ENCODE peak calls at places on chromosomes 12 and 14, in eight cellular contexts. One of them, this sample, is unnamed.

GRCh38 chr14:64721391-64721791 is 17.2 kb downstream of the PLEKHG3 start:
- DNase-seq in HCT116: no peak
- DNase-seq in K562: no peak
- DNase-seq in GM23338: no peak
- DNase-seq in A549: peak
- DNase-seq in HL-60: no peak
- DNase-seq in HepG2: no peak
- DNase-seq in GM12878: no peak
- DNase-seq in this sample: no peak

GRCh38 chr14:24241829-24242443 is 487 bp downstream of the TINF2 start:
- DNase-seq in HCT116: peak
- DNase-seq in K562: peak
- DNase-seq in GM23338: peak
- DNase-seq in A549: no peak
- DNase-seq in HL-60: peak
- DNase-seq in HepG2: peak
- DNase-seq in GM12878: no peak
- DNase-seq in this sample: peak

GRCh38 chr12:49041881-49042484 is 18.6 kb downstream of the KMT2D start:
- DNase-seq in HCT116: no peak
- DNase-seq in K562: no peak
- DNase-seq in GM23338: no peak
- DNase-seq in A549: no peak
- DNase-seq in HL-60: no peak
- DNase-seq in HepG2: no peak
- DNase-seq in GM12878: no peak
- DNase-seq in this sample: no peak

GRCh38 chr14:103107455-103107854 is 12.9 kb downstream of the EXOC3L4 start:
- DNase-seq in HCT116: no peak
- DNase-seq in K562: no peak
- DNase-seq in GM23338: no peak
- DNase-seq in A549: no peak
- DNase-seq in HL-60: no peak
- DNase-seq in HepG2: no peak
- DNase-seq in GM12878: no peak
- DNase-seq in this sample: no peak

GRCh38 chr14:45253070-45253753 is at the start of gene MIS18BP1:
- DNase-seq in HCT116: peak
- DNase-seq in K562: peak
- DNase-seq in GM23338: peak
- DNase-seq in A549: peak
- DNase-seq in HL-60: peak
- DNase-seq in HepG2: peak
- DNase-seq in GM12878: peak
- DNase-seq in this sample: peak

GRCh38 chr12:48917857-48918537 is 7.3 kb downstream of the FKBP11 start:
- DNase-seq in HCT116: no peak
- DNase-seq in K562: no peak
- DNase-seq in GM23338: no peak
- DNase-seq in A549: no peak
- DNase-seq in HL-60: peak
- DNase-seq in HepG2: no peak
- DNase-seq in GM12878: no peak
- DNase-seq in this sample: no peak

GRCh38 chr12:15966426-15966825 is 55.3 kb downstream of the DERA start:
- DNase-seq in HCT116: no peak
- DNase-seq in K562: no peak
- DNase-seq in GM23338: no peak
- DNase-seq in A549: no peak
- DNase-seq in HL-60: no peak
- DNase-seq in HepG2: no peak
- DNase-seq in GM12878: no peak
- DNase-seq in this sample: no peak

GRCh38 chr12:50314629-50315312 is 31.5 kb upstream of the LIMA1 start:
- DNase-seq in HCT116: no peak
- DNase-seq in K562: peak
- DNase-seq in GM23338: peak
- DNase-seq in A549: peak
- DNase-seq in HL-60: no peak
- DNase-seq in HepG2: peak
- DNase-seq in GM12878: no peak
- DNase-seq in this sample: peak

GRCh38 chr12:26197832-26198231 is 2.5 kb downstream of the SSPN start:
- DNase-seq in HCT116: no peak
- DNase-seq in K562: no peak
- DNase-seq in GM23338: no peak
- DNase-seq in A549: no peak
- DNase-seq in HL-60: no peak
- DNase-seq in HepG2: no peak
- DNase-seq in GM12878: no peak
- DNase-seq in this sample: no peak

GRCh38 chr12:26195641-26196423 is 459 bp downstream of the SSPN start:
- DNase-seq in HCT116: no peak
- DNase-seq in K562: no peak
- DNase-seq in GM23338: peak
- DNase-seq in A549: peak
- DNase-seq in HL-60: peak
- DNase-seq in HepG2: no peak
- DNase-seq in GM12878: no peak
- DNase-seq in this sample: peak

GRCh38 chr12:26198742-26199141 is 3.4 kb downstream of the SSPN start:
- DNase-seq in HCT116: no peak
- DNase-seq in K562: no peak
- DNase-seq in GM23338: no peak
- DNase-seq in A549: no peak
- DNase-seq in HL-60: no peak
- DNase-seq in HepG2: no peak
- DNase-seq in GM12878: no peak
- DNase-seq in this sample: no peak

GRCh38 chr12:26195250-26195640 is at the start of gene SSPN:
- DNase-seq in HCT116: no peak
- DNase-seq in K562: no peak
- DNase-seq in GM23338: peak
- DNase-seq in A549: peak
- DNase-seq in HL-60: no peak
- DNase-seq in HepG2: no peak
- DNase-seq in GM12878: no peak
- DNase-seq in this sample: peak

DNA sequence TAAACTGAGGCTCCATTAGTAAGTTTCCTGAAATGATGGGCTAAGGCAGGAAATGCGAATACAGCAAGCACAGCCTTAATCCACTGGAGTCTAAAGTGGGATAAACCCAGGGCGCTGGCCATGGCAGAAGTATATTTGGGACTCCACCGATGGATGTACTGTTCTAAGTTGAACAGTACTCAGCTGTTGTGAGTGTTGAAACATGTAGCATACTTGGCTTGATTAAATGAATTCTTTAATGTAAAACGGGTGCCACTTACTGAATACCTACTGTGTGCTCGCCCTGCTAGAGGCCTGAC is 1.0 kb downstream of the SSPN start:
- DNase-seq in HCT116: no peak
- DNase-seq in K562: no peak
- DNase-seq in GM23338: no peak
- DNase-seq in A549: no peak
- DNase-seq in HL-60: no peak
- DNase-seq in HepG2: no peak
- DNase-seq in GM12878: no peak
- DNase-seq in this sample: no peak
- H3K4me3 ChIP-seq in HCT116: no peak
- H3K4me3 ChIP-seq in K562: no peak
- H3K4me3 ChIP-seq in GM23338: peak
- H3K4me3 ChIP-seq in A549: peak
- H3K4me3 ChIP-seq in HL-60: no peak
- H3K4me3 ChIP-seq in HepG2: no peak
- H3K4me3 ChIP-seq in GM12878: peak
- H3K4me3 ChIP-seq in this sample: peak

DNA sequence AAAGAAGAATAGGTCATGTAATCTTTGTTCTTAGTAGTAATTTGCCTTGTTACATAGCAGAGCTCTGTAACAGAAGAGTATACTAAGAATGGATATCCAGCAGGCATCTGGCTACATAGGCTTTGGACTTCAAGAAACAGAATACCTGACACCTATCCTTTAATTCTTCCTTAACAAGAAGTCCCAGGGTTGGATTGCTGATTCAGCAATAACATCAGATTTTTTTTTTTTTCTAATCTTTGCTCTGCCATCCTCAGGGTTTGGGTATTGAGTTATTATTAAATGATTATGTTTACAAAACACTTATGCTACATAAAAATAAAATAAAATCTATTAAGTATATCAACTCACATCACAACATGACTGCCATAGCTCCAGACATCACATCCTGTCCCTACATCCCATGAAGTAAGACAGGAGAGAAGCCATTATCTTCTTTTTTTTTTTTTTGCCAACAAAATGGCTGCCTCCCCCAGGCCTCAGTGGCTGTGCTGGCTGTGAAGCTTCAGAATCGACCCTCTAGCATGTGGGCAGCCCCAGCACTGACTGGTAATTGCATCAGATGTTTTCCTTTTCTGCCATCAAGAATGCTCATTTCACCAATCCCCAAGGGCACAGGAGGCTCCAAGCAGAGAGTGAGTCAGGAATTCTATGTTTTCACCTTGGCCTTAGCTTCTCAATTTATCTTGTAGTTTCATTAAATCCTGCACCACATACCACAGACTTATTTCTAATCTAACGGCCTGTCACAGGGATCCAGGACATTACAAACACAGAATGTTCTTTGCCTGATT is 186.2 kb downstream of the DICER1 start:
- DNase-seq in HCT116: no peak
- DNase-seq in K562: no peak
- DNase-seq in GM23338: no peak
- DNase-seq in A549: no peak
- DNase-seq in HL-60: no peak
- DNase-seq in HepG2: no peak
- DNase-seq in GM12878: no peak
- DNase-seq in this sample: no peak
- TF ChIP-seq REST in HCT116: no peak
- TF ChIP-seq REST in K562: no peak
- TF ChIP-seq REST in GM23338: no peak
- TF ChIP-seq REST in A549: no peak
- TF ChIP-seq REST in HL-60: no peak
- TF ChIP-seq REST in HepG2: no peak
- TF ChIP-seq REST in GM12878: no peak
- TF ChIP-seq REST in this sample: no peak

GRCh38 chr12:101671839-101672238 is 25.6 kb upstream of the CHPT1 start:
- DNase-seq in HCT116: no peak
- DNase-seq in K562: no peak
- DNase-seq in GM23338: no peak
- DNase-seq in A549: no peak
- DNase-seq in HL-60: peak
- DNase-seq in HepG2: no peak
- DNase-seq in GM12878: no peak
- DNase-seq in this sample: no peak

GRCh38 chr12:101667591-101667990 is 29.8 kb upstream of the CHPT1 start:
- DNase-seq in HCT116: no peak
- DNase-seq in K562: no peak
- DNase-seq in GM23338: no peak
- DNase-seq in A549: no peak
- DNase-seq in HL-60: no peak
- DNase-seq in HepG2: no peak
- DNase-seq in GM12878: no peak
- DNase-seq in this sample: no peak

GRCh38 chr12:101675555-101675954 is 21.9 kb upstream of the CHPT1 start:
- DNase-seq in HCT116: no peak
- DNase-seq in K562: no peak
- DNase-seq in GM23338: no peak
- DNase-seq in A549: no peak
- DNase-seq in HL-60: no peak
- DNase-seq in HepG2: peak
- DNase-seq in GM12878: no peak
- DNase-seq in this sample: no peak

GRCh38 chr12:101670007-101670671 is 27.3 kb upstream of the CHPT1 start:
- DNase-seq in HCT116: peak
- DNase-seq in K562: peak
- DNase-seq in GM23338: peak
- DNase-seq in A549: peak
- DNase-seq in HL-60: peak
- DNase-seq in HepG2: peak
- DNase-seq in GM12878: no peak
- DNase-seq in this sample: no peak

DNA sequence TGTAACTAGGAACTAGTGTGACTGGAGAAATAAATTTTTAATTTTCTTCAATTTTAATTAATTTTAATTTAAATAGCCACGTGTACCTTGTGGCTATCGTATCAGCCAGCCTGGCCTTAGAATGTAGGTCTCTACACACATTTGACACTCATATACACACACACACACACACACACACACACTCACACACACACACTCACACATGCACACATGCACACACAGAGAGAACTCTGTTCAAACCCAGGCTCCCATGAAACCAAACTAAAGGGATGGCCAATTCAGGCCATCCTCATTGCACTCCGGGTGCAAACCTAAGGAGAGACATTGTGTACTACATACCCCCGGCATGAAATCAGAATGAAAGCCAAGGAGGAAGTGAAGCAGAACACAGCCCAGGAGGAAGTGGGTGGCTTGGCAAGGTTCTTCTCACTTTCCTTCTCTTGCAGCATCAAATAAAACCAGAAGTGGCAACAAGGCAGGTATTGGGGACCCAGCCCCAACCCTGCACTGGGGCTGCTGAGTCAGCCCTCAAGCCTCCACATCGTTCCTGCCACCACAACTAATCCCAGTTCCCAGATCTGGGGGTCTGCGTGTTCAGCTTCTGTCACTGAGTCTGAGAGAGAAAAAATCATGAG is 26.2 kb upstream of the CHPT1 start:
- DNase-seq in HCT116: no peak
- DNase-seq in K562: no peak
- DNase-seq in GM23338: no peak
- DNase-seq in A549: no peak
- DNase-seq in HL-60: peak
- DNase-seq in HepG2: no peak
- DNase-seq in GM12878: peak
- DNase-seq in this sample: no peak
- H3K4me3 ChIP-seq in HCT116: no peak
- H3K4me3 ChIP-seq in K562: no peak
- H3K4me3 ChIP-seq in GM23338: no peak
- H3K4me3 ChIP-seq in A549: no peak
- H3K4me3 ChIP-seq in HL-60: no peak
- H3K4me3 ChIP-seq in HepG2: no peak
- H3K4me3 ChIP-seq in GM12878: no peak
- H3K4me3 ChIP-seq in this sample: no peak

DNA sequence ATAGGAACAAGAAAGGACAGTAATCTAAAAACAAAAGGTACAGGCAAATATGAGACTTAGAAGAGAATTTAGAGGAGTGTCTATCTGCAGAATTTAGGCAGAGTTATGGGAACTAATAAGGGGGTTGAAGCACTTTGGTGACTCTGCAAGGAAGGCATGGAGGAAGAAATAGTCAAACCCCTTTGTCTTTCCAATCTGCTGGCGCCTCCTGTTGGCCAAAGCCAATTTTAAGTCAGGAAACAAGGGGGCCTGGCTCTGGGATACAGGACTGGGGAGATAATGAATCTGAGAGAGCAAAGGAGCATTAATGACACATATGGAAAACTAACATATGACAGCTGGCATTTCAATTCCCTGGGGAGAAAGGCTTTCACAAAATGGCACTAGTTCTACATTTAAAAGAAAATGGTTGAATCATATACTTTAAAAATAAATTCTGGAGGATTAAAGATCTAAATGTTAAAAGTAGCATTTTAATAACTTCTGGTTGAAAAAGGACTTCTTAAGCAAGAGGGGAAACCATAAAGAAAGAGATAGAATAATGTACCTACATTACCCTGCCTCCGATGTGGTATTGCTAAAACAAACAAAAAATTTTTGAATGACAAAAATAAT is 48.5 kb upstream of the CSRP2 start:
- DNase-seq in HCT116: peak
- DNase-seq in K562: peak
- DNase-seq in GM23338: peak
- DNase-seq in A549: peak
- DNase-seq in HL-60: peak
- DNase-seq in HepG2: peak
- DNase-seq in GM12878: no peak
- DNase-seq in this sample: no peak
- TF ChIP-seq REST in HCT116: no peak
- TF ChIP-seq REST in K562: no peak
- TF ChIP-seq REST in GM23338: no peak
- TF ChIP-seq REST in A549: no peak
- TF ChIP-seq REST in HL-60: no peak
- TF ChIP-seq REST in HepG2: no peak
- TF ChIP-seq REST in GM12878: no peak
- TF ChIP-seq REST in this sample: no peak